ENCODE peak calls at places on chromosomes 1 and 21, in four cellular contexts. E is A673, R is upper lobe of right lung, N is hepatocyte. C is an unnamed sample.

GRCh38 chr21:26124421-26124833 is 46.1 kb downstream of the APP start:
- DNase-seq in E (peak; percentile 46), R (no peak), N (peak; percentile 14), C (no peak)

GRCh38 chr21:43627527-43627926 is 31.8 kb downstream of the HSF2BP start:
- DNase-seq in E (no peak), R (no peak), N (no peak), C (no peak)

GRCh38 chr1:69433073-69433472 is 134.6 kb upstream of the LRRC7 start:
- DNase-seq in E (no peak), R (no peak), N (no peak), C (no peak)

GRCh38 chr1:230568008-230568407 is 74.3 kb upstream of the COG2 start:
- DNase-seq in E (no peak), R (no peak), N (peak; percentile 23), C (no peak)

GRCh38 chr1:225460021-225460736 is 32.3 kb upstream of the LBR start:
- DNase-seq in E (no peak), R (no peak), N (no peak), C (no peak)

GRCh38 chr1:19635646-19636045 is 8.5 kb upstream of the NBL1 start:
- DNase-seq in E (no peak), R (peak; percentile 20), N (no peak), C (no peak)

GRCh38 chr21:46295996-46296752 is 10.0 kb downstream of the YBEY start:
- DNase-seq in E (peak; percentile 25), R (peak; percentile 91), N (peak; percentile 38), C (no peak)

GRCh38 chr1:169214598-169214997 is 108.1 kb downstream of the ATP1B1 start:
- DNase-seq in E (no peak), R (no peak), N (no peak), C (no peak)

GRCh38 chr1:42759114-42759513 is 7.7 kb downstream of the P3H1 start:
- DNase-seq in E (no peak), R (no peak), N (no peak), C (no peak)

GRCh38 chr1:118077331-118078055 is 107.5 kb downstream of the SPAG17 start:
- DNase-seq in E (peak; percentile 37), R (no peak), N (peak; percentile 57), C (peak; percentile 22)

GRCh38 chr1:178055093-178055492 is 38.8 kb upstream of the RASAL2 start:
- DNase-seq in E (no peak), R (peak; percentile 78), N (no peak), C (no peak)
- H3K4me1 ChIP-seq in E (peaks cover 47% of the 10 kb centered on the region), R (peaks cover 48% of the 10 kb centered on the region), N (peaks cover 21% of the 10 kb centered on the region), C (peaks cover 4% of the 10 kb centered on the region)

DNA sequence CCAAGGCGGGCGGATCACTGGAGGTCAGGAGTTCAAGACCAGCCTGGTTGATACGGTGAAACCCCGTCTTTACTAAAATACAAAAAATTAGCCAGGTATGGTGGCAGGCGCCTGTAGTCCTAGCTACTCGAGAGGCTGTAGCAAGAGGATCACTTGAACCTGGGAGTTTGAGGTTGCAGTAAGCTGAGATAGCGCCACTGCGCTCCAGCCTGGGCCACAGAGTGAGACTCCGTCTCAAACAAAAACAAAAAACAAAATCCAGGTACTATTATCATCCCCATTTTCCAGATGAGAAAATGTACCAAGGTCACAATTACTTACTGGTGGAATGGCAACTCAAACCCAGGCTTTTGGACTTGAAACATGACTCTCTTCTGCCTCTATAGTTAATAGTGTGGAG is 4.5 kb downstream of the TOMM20 start:
- DNase-seq in E (no peak), R (no peak), N (no peak), C (no peak)
- H3K27ac ChIP-seq in E (no peak overlapping the region), R (no peak overlapping the region), N (no peak overlapping the region), C (no peak overlapping the region)

DNA sequence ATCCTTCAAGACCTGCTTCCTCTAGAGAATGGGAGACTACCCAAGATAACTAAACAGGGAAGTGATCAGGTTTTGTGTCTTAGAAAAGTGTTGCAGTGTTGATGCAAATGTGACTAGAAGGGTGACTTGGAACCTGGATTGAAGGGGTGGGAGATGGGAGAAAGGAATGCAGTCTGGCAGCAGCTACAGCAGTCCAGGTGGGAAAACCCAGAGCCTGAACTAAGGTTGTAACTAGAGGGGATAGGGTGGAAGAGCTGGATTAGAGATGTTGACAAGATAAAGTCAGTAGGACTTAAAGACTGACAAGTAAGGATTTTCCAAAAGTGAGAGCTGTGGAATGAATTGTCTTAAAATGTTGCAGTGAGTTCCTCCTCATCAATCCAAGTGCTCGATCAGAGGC is 7.1 kb upstream of the SHISA4 start:
- DNase-seq in E (no peak), R (no peak), N (no peak), C (no peak)
- H3K4me3 ChIP-seq in E (no peak overlapping the region), R (no peak overlapping the region), N (no peak overlapping the region), C (no peak overlapping the region)

DNA sequence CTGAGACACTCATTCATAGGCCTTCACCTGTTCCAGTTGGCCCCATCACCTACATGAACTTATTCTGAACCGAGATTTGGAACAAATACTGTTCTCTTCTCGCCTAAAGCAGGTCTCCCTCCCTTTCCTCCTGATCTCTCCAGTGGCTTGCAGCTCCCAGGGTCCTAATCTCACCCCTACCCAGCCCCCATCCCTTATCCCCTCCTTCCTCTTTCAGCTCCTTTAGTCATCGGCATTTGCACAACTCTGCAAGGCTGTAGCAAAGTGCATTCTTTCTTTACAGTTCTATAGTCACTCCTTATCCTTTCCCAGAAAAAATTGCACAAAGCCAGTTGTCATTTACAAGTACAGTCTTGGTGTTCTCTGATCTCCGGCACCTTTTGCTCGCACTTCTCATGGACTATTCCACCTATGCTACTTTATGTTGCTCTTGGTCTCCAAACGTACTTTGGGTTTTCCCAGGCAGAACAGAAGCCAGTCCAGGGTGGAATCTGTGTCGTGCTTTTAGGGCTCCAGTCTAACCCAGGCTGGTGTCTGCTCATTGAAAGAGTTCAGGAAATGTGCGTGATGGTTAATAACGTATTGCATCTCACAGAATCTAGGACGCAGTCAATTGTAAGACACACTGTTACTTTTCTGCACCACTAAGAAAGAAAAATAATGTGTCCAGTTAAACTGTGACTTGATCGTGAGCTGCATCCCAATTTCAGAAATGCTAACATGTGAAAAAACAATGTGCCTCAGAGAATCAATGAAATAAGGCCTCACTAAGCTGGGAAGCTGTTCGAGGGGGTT is 955 bp downstream of the ABCA4 start:
- DNase-seq in E (no peak), R (no peak), N (no peak), C (no peak)
- H3K4me1 ChIP-seq in E (peaks cover 24% of the 10 kb centered on the region), R (no peaks in the 10 kb centered on the region), N (peaks cover 45% of the 10 kb centered on the region), C (peaks cover 4% of the 10 kb centered on the region)

DNA sequence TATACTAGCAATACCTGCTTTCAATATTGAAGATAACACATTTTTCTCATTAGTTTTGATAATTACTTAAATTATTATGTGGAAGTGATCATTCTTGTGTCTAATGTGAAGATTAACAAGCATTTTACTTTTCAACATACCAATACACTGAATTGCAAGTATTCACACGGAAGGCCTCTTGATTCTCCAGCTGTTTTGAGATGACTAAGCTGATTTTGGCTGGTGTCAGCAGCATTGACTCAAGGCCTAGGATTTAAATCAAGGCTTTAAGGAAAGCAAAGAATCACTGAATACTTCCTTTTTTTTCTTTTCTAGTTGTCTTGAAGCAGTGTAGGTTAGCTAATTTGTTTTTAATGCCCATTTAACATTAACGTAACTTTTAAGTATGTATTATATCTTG is 373.7 kb downstream of the SRGAP2C start:
- DNase-seq in E (peak; percentile 67), R (no peak), N (no peak), C (peak; percentile 7)
- H3K27ac ChIP-seq in E (peak overlapping the region; percentile 61), R (no peak overlapping the region), N (no peak overlapping the region), C (no peak overlapping the region)

GRCh38 chr1:88204768-88205167 is 479.3 kb upstream of the PKN2 start:
- DNase-seq in E (no peak), R (no peak), N (no peak), C (no peak)

GRCh38 chr1:88204111-88204510 is 480.0 kb upstream of the PKN2 start:
- DNase-seq in E (no peak), R (no peak), N (no peak), C (no peak)

DNA sequence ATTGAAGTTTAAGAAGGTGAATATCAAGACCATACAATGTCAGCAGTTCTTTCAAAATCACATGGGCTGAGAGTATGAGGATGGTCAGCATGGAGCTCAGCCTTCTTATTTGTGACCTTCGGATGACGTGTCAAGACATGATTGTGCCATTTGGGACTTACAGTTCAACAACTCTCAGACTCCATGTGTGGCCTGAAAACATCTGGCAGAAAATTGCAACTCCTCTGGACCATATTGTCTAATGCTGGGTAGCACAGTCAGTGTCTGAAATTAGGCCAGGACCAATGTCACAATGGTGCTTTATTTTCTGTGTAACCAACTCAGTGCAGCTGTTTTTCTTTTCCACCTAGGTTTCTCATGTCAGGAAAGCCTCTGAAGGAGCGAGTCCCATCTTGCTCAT is 483.5 kb upstream of the PKN2 start:
- DNase-seq in E (no peak), R (no peak), N (no peak), C (no peak)
- H3K4me3 ChIP-seq in E (no peak overlapping the region), R (no peak overlapping the region), N (no peak overlapping the region), C (no peak overlapping the region)

DNA sequence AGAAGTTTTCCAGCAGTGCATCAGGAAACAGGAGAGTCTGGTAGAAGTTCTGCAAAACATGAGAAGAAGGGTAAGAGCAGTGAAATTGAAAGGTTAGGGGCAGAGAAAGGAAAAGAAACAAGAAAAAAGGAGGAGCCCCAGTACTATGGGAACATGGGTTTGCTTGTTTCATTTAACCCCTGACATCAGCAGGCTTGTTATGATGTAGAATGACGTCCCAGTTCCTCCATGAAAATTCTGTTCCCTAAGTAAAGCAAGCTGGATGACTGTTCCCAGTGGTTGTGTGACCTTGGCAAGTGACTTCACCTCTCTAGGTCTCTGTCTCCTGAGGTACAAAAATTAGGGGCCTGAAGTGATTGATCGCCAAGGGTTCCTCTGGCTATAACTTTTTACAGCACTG is 268.7 kb upstream of the SGIP1 start:
- DNase-seq in E (no peak), R (no peak), N (no peak), C (no peak)
- H3K4me1 ChIP-seq in E (peaks cover 34% of the 10 kb centered on the region), R (peaks cover 11% of the 10 kb centered on the region), N (peaks cover 6% of the 10 kb centered on the region), C (peaks cover 3% of the 10 kb centered on the region)